ENCODE peak calls at places on chromosomes 5 and 9, in six cellular contexts. One of them, this sample, is unnamed.

GRCh38 chr5:67636091-67636490 is 439.5 kb upstream of the CD180 start:
- DNase-seq in HepG2: no peak
- DNase-seq in K562: no peak
- DNase-seq in GM12878: no peak
- DNase-seq in endothelial cell of umbilical vein: no peak
- DNase-seq in A549: no peak
- DNase-seq in this sample: no peak

GRCh38 chr5:105616599-105616998 is 2054.0 kb upstream of the NUDT12 start:
- DNase-seq in GM12878: no peak
- DNase-seq in A549: no peak
- DNase-seq in K562: no peak
- DNase-seq in endothelial cell of umbilical vein: no peak
- DNase-seq in HepG2: no peak
- DNase-seq in this sample: no peak

GRCh38 chr5:32444946-32445758 is 612 bp upstream of the ZFR start:
- DNase-seq in GM12878: no peak
- DNase-seq in K562: no peak
- DNase-seq in endothelial cell of umbilical vein: no peak
- DNase-seq in HepG2: no peak
- DNase-seq in A549: no peak
- DNase-seq in this sample: no peak

GRCh38 chr5:112923148-112923917 is 1.3 kb upstream of the REEP5 start:
- DNase-seq in A549: no peak
- DNase-seq in endothelial cell of umbilical vein: no peak
- DNase-seq in K562: no peak
- DNase-seq in HepG2: no peak
- DNase-seq in GM12878: peak
- DNase-seq in this sample: peak

GRCh38 chr5:81533629-81534480 is 139.9 kb upstream of the ACOT12 start:
- DNase-seq in endothelial cell of umbilical vein: no peak
- DNase-seq in K562: no peak
- DNase-seq in HepG2: no peak
- DNase-seq in GM12878: no peak
- DNase-seq in A549: no peak
- DNase-seq in this sample: peak

GRCh38 chr5:42506662-42507061 is 83.4 kb downstream of the GHR start:
- DNase-seq in HepG2: no peak
- DNase-seq in GM12878: no peak
- DNase-seq in K562: no peak
- DNase-seq in endothelial cell of umbilical vein: no peak
- DNase-seq in A549: no peak
- DNase-seq in this sample: no peak

GRCh38 chr5:151810449-151810848 is 38.7 kb downstream of the G3BP1 start:
- DNase-seq in HepG2: no peak
- DNase-seq in K562: no peak
- DNase-seq in GM12878: no peak
- DNase-seq in A549: no peak
- DNase-seq in endothelial cell of umbilical vein: no peak
- DNase-seq in this sample: no peak

GRCh38 chr5:95823738-95824609 is 1.4 kb upstream of the GLRX start:
- DNase-seq in GM12878: no peak
- DNase-seq in HepG2: peak
- DNase-seq in K562: peak
- DNase-seq in endothelial cell of umbilical vein: peak
- DNase-seq in A549: peak
- DNase-seq in this sample: peak

GRCh38 chr9:117368684-117369230 is 46.1 kb downstream of the ASTN2 start:
- DNase-seq in A549: no peak
- DNase-seq in K562: no peak
- DNase-seq in GM12878: no peak
- DNase-seq in endothelial cell of umbilical vein: no peak
- DNase-seq in HepG2: no peak
- DNase-seq in this sample: no peak

GRCh38 chr5:123610665-123611406 is 98.9 kb downstream of the CSNK1G3 start:
- DNase-seq in K562: peak
- DNase-seq in HepG2: peak
- DNase-seq in endothelial cell of umbilical vein: peak
- DNase-seq in A549: peak
- DNase-seq in GM12878: peak
- DNase-seq in this sample: peak

GRCh38 chr5:133924221-133924920 is 44.1 kb downstream of the C5orf15 start:
- DNase-seq in HepG2: no peak
- DNase-seq in endothelial cell of umbilical vein: no peak
- DNase-seq in K562: no peak
- DNase-seq in A549: no peak
- DNase-seq in GM12878: no peak
- DNase-seq in this sample: no peak

GRCh38 chr9:108271646-108272349 is 584.0 kb downstream of the ACTL7B start:
- DNase-seq in GM12878: no peak
- DNase-seq in A549: peak
- DNase-seq in endothelial cell of umbilical vein: peak
- DNase-seq in HepG2: peak
- DNase-seq in K562: no peak
- DNase-seq in this sample: no peak

GRCh38 chr5:6411141-6411540 is 32.8 kb upstream of the MED10 start:
- DNase-seq in HepG2: no peak
- DNase-seq in A549: no peak
- DNase-seq in GM12878: no peak
- DNase-seq in K562: no peak
- DNase-seq in endothelial cell of umbilical vein: no peak
- DNase-seq in this sample: peak

GRCh38 chr5:6408260-6408596 is 29.9 kb upstream of the MED10 start:
- DNase-seq in endothelial cell of umbilical vein: no peak
- DNase-seq in K562: peak
- DNase-seq in HepG2: no peak
- DNase-seq in A549: no peak
- DNase-seq in GM12878: no peak
- DNase-seq in this sample: no peak

GRCh38 chr5:6410421-6410820 is 32.1 kb upstream of the MED10 start:
- DNase-seq in K562: no peak
- DNase-seq in GM12878: no peak
- DNase-seq in A549: no peak
- DNase-seq in endothelial cell of umbilical vein: no peak
- DNase-seq in HepG2: no peak
- DNase-seq in this sample: no peak

GRCh38 chr5:6407547-6408259 is 29.4 kb upstream of the MED10 start:
- DNase-seq in A549: no peak
- DNase-seq in endothelial cell of umbilical vein: no peak
- DNase-seq in GM12878: no peak
- DNase-seq in K562: peak
- DNase-seq in HepG2: no peak
- DNase-seq in this sample: no peak

DNA sequence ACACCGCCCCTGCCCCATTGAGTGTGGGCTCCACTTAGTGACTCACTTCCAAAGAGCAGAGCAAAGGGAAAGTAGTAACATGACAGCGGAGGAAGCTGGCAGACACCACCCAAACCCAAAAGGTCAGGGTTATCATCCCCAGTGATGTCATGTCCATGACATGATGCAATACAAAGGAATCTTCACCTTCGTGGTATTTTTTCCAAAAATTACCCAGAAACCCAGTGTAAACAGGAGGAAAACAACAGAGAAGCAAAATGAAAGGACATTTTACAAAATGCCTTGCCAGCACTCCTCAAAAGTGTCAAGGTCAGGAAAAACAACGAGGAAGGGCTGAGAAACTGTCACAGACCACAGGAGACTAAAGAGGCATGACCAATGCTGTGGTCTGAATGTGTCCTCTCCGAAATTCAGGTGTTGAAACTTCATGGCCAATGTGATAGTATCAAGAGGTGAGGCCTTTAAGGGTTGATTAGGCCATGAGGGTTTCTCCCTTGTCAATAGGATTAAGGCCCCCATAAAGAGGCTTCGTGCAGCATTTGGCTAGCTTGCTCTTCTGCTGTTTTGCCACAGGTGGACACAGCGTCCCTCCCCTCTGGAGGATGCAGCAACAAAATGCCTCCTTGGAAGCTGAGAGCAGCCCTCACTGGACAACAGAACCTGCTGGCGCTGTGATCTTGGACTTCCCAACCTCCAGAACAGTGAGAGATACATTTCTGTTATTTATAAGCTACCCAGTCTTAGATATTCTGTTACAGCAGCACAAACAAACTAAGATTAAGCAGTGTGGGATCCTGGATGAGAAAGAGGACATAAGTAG is 30.5 kb upstream of the MED10 start:
- DNase-seq in GM12878: no peak
- DNase-seq in K562: no peak
- DNase-seq in HepG2: no peak
- DNase-seq in A549: no peak
- DNase-seq in endothelial cell of umbilical vein: no peak
- DNase-seq in this sample: no peak
- TF ChIP-seq MYC in GM12878: no peak
- TF ChIP-seq MYC in K562: no peak
- TF ChIP-seq MYC in HepG2: no peak
- TF ChIP-seq MYC in A549: no peak
- TF ChIP-seq MYC in endothelial cell of umbilical vein: no peak
- TF ChIP-seq MYC in this sample: no peak

DNA sequence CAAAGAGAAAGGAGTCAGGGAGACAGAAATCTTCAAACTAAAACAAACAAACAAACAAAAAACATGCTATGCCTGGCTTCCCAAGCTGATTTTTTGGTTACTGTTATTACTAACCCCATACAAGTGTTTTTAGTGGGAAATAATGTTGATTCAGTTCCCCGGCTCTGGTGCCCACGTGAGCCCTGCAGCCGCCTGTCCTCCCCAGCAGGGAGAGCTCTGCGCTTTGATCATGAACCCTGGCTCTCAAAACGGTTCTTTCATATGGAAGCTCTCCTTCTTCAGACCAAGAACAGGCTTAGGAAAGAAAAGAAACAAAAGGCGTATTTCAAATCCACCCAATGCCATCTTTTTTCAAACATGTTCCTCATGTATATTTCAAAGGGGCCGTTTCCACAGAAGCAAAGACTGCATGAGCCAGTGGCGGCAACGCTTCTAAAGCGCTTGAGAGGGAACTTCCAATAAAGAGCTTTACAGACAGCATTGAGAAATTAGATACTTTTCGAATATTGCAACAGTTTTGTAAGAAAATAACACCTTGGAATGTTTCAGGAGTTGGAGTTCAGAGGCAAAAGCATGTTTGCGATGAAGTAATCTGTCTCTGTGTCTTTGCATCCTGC is 74.8 kb downstream of the ICE1 start:
- DNase-seq in A549: peak
- DNase-seq in GM12878: no peak
- DNase-seq in endothelial cell of umbilical vein: peak
- DNase-seq in HepG2: peak
- DNase-seq in K562: peak
- DNase-seq in this sample: peak
- TF ChIP-seq CTCF in A549: peak
- TF ChIP-seq CTCF in GM12878: peak
- TF ChIP-seq CTCF in endothelial cell of umbilical vein: peak
- TF ChIP-seq CTCF in HepG2: peak
- TF ChIP-seq CTCF in K562: peak
- TF ChIP-seq CTCF in this sample: peak

GRCh38 chr5:15691536-15691935 is 191.6 kb downstream of the FBXL7 start:
- DNase-seq in K562: no peak
- DNase-seq in endothelial cell of umbilical vein: no peak
- DNase-seq in HepG2: no peak
- DNase-seq in A549: no peak
- DNase-seq in GM12878: no peak
- DNase-seq in this sample: no peak

GRCh38 chr5:15693933-15694332 is 194.0 kb downstream of the FBXL7 start:
- DNase-seq in A549: no peak
- DNase-seq in K562: no peak
- DNase-seq in endothelial cell of umbilical vein: no peak
- DNase-seq in HepG2: no peak
- DNase-seq in GM12878: no peak
- DNase-seq in this sample: no peak

GRCh38 chr5:15695171-15695676 is 195.2 kb downstream of the FBXL7 start:
- DNase-seq in endothelial cell of umbilical vein: peak
- DNase-seq in GM12878: no peak
- DNase-seq in HepG2: no peak
- DNase-seq in K562: no peak
- DNase-seq in A549: no peak
- DNase-seq in this sample: no peak

GRCh38 chr5:15693036-15693728 is 193.2 kb downstream of the FBXL7 start:
- DNase-seq in K562: no peak
- DNase-seq in endothelial cell of umbilical vein: no peak
- DNase-seq in HepG2: no peak
- DNase-seq in A549: no peak
- DNase-seq in GM12878: no peak
- DNase-seq in this sample: no peak

GRCh38 chr5:15694694-15695093 is 194.7 kb downstream of the FBXL7 start:
- DNase-seq in K562: no peak
- DNase-seq in GM12878: no peak
- DNase-seq in HepG2: no peak
- DNase-seq in endothelial cell of umbilical vein: peak
- DNase-seq in A549: no peak
- DNase-seq in this sample: no peak
- TF ChIP-seq MYC in K562: no peak
- TF ChIP-seq MYC in GM12878: no peak
- TF ChIP-seq MYC in HepG2: no peak
- TF ChIP-seq MYC in endothelial cell of umbilical vein: no peak
- TF ChIP-seq MYC in A549: no peak
- TF ChIP-seq MYC in this sample: no peak

GRCh38 chr5:435961-436640 is 6.9 kb upstream of the EXOC3 start:
- DNase-seq in GM12878: no peak
- DNase-seq in HepG2: peak
- DNase-seq in A549: peak
- DNase-seq in endothelial cell of umbilical vein: peak
- DNase-seq in K562: peak
- DNase-seq in this sample: peak
- TF ChIP-seq CTCF in GM12878: peak
- TF ChIP-seq CTCF in HepG2: peak
- TF ChIP-seq CTCF in A549: peak
- TF ChIP-seq CTCF in endothelial cell of umbilical vein: peak
- TF ChIP-seq CTCF in K562: peak
- TF ChIP-seq CTCF in this sample: peak

GRCh38 chr5:172194985-172195774 is 1.2 kb downstream of the EFCAB9 start:
- DNase-seq in HepG2: no peak
- DNase-seq in K562: no peak
- DNase-seq in A549: no peak
- DNase-seq in endothelial cell of umbilical vein: no peak
- DNase-seq in GM12878: no peak
- DNase-seq in this sample: no peak
- TF ChIP-seq MYC in HepG2: no peak
- TF ChIP-seq MYC in K562: no peak
- TF ChIP-seq MYC in A549: no peak
- TF ChIP-seq MYC in endothelial cell of umbilical vein: no peak
- TF ChIP-seq MYC in GM12878: no peak
- TF ChIP-seq MYC in this sample: no peak